ENCODE peak calls at places on chromosomes 16 and 17, in four cellular contexts. One of them, this sample, is unnamed.

GRCh38 chr17:78325076-78325712 is 34.7 kb downstream of the SOCS3 start:
- DNase-seq in upper lobe of right lung: no peak
- DNase-seq in pancreas: no peak
- DNase-seq in HCT116: no peak
- DNase-seq in this sample: peak; percentile 77

GRCh38 chr16:65867276-65867990 is 499.1 kb upstream of the CDH5 start:
- DNase-seq in HCT116: no peak
- DNase-seq in upper lobe of right lung: no peak
- DNase-seq in pancreas: no peak
- DNase-seq in this sample: no peak

GRCh38 chr17:59815965-59816364 is 76.8 kb downstream of the TUBD1 start:
- DNase-seq in HCT116: no peak
- DNase-seq in pancreas: no peak
- DNase-seq in upper lobe of right lung: no peak
- DNase-seq in this sample: peak; percentile 81

GRCh38 chr17:60372790-60373483 is 19.0 kb downstream of the USP32 start:
- DNase-seq in upper lobe of right lung: no peak
- DNase-seq in pancreas: no peak
- DNase-seq in HCT116: no peak
- DNase-seq in this sample: peak; percentile 61

GRCh38 chr17:40309031-40309937 is at the start of gene RARA:
- DNase-seq in HCT116: no peak
- DNase-seq in upper lobe of right lung: peak; percentile 83
- DNase-seq in pancreas: peak; percentile 48
- DNase-seq in this sample: peak; percentile 60

GRCh38 chr17:82664701-82665182 is 16.5 kb upstream of the WDR45B start:
- DNase-seq in pancreas: no peak
- DNase-seq in upper lobe of right lung: no peak
- DNase-seq in HCT116: no peak
- DNase-seq in this sample: no peak

GRCh38 chr16:71722801-71723536 is 1.5 kb downstream of the PHLPP2 start:
- DNase-seq in pancreas: peak; percentile 57
- DNase-seq in upper lobe of right lung: peak; percentile 83
- DNase-seq in HCT116: peak; percentile 51
- DNase-seq in this sample: peak; percentile 88

GRCh38 chr16:48478418-48478817 is 93.2 kb upstream of the SIAH1 start:
- DNase-seq in upper lobe of right lung: no peak
- DNase-seq in HCT116: no peak
- DNase-seq in pancreas: no peak
- DNase-seq in this sample: no peak

GRCh38 chr17:48262982-48263586 is 155.5 kb downstream of the SNX11 start:
- DNase-seq in upper lobe of right lung: no peak
- DNase-seq in HCT116: no peak
- DNase-seq in pancreas: no peak
- DNase-seq in this sample: no peak

GRCh38 chr16:86027366-86028126 is 128.6 kb downstream of the IRF8 start:
- DNase-seq in HCT116: no peak
- DNase-seq in upper lobe of right lung: peak; percentile 22
- DNase-seq in pancreas: no peak
- DNase-seq in this sample: no peak

GRCh38 chr17:80877095-80877828 is 114.4 kb upstream of the CHMP6 start:
- DNase-seq in upper lobe of right lung: no peak
- DNase-seq in pancreas: no peak
- DNase-seq in HCT116: no peak
- DNase-seq in this sample: no peak

GRCh38 chr16:24686678-24687077 is 42.8 kb upstream of the TNRC6A start:
- DNase-seq in pancreas: no peak
- DNase-seq in HCT116: no peak
- DNase-seq in upper lobe of right lung: no peak
- DNase-seq in this sample: no peak

GRCh38 chr17:77036841-77037381 is 103.9 kb upstream of the SEC14L1 start:
- DNase-seq in HCT116: no peak
- DNase-seq in pancreas: no peak
- DNase-seq in upper lobe of right lung: no peak
- DNase-seq in this sample: no peak

GRCh38 chr16:67447508-67448076 is 16.7 kb downstream of the HSD11B2 start:
- DNase-seq in pancreas: peak; percentile 75
- DNase-seq in HCT116: peak; percentile 54
- DNase-seq in upper lobe of right lung: no peak
- DNase-seq in this sample: peak; percentile 47

GRCh38 chr16:5836979-5837670 is 739.5 kb upstream of the EEF2KMT start:
- DNase-seq in HCT116: no peak
- DNase-seq in upper lobe of right lung: no peak
- DNase-seq in pancreas: no peak
- DNase-seq in this sample: no peak

GRCh38 chr17:82246040-82246364 is 17.2 kb downstream of the SLC16A3 start:
- DNase-seq in pancreas: no peak
- DNase-seq in upper lobe of right lung: no peak
- DNase-seq in HCT116: no peak
- DNase-seq in this sample: no peak

GRCh38 chr17:830381-830780 is 48.2 kb downstream of the MRM3 start:
- DNase-seq in HCT116: no peak
- DNase-seq in pancreas: no peak
- DNase-seq in upper lobe of right lung: no peak
- DNase-seq in this sample: no peak

GRCh38 chr16:86050111-86050510 is 151.1 kb downstream of the IRF8 start:
- DNase-seq in pancreas: no peak
- DNase-seq in HCT116: no peak
- DNase-seq in upper lobe of right lung: no peak
- DNase-seq in this sample: no peak

GRCh38 chr16:57634171-57634570 is 5.7 kb downstream of the ADGRG1 start:
- DNase-seq in pancreas: no peak
- DNase-seq in HCT116: no peak
- DNase-seq in upper lobe of right lung: no peak
- DNase-seq in this sample: no peak

GRCh38 chr17:77495575-77495974 is 354.8 kb downstream of the SEC14L1 start:
- DNase-seq in HCT116: no peak
- DNase-seq in pancreas: no peak
- DNase-seq in upper lobe of right lung: peak; percentile 47
- DNase-seq in this sample: no peak

GRCh38 chr16:3725291-3725690 is 8.0 kb upstream of the TRAP1 start:
- DNase-seq in pancreas: no peak
- DNase-seq in HCT116: no peak
- DNase-seq in upper lobe of right lung: no peak
- DNase-seq in this sample: no peak

GRCh38 chr17:74601944-74602572 is 10.0 kb upstream of the CD300LD start:
- DNase-seq in upper lobe of right lung: no peak
- DNase-seq in HCT116: peak; percentile 53
- DNase-seq in pancreas: peak; percentile 19
- DNase-seq in this sample: peak; percentile 27

GRCh38 chr16:81582655-81583441 is 138.2 kb downstream of the CMIP start:
- DNase-seq in HCT116: no peak
- DNase-seq in upper lobe of right lung: no peak
- DNase-seq in pancreas: peak; percentile 42
- DNase-seq in this sample: no peak

GRCh38 chr16:28596115-28596630 is 677 bp downstream of the SULT1A2 start:
- DNase-seq in upper lobe of right lung: peak; percentile 70
- DNase-seq in pancreas: peak; percentile 70
- DNase-seq in HCT116: no peak
- DNase-seq in this sample: no peak

GRCh38 chr17:77090476-77090875 is 50.3 kb upstream of the SEC14L1 start:
- DNase-seq in pancreas: no peak
- DNase-seq in HCT116: no peak
- DNase-seq in upper lobe of right lung: no peak
- DNase-seq in this sample: no peak

GRCh38 chr17:32569171-32570080 is 82.6 kb downstream of the CDK5R1 start:
- DNase-seq in HCT116: no peak
- DNase-seq in upper lobe of right lung: no peak
- DNase-seq in pancreas: no peak
- DNase-seq in this sample: no peak

GRCh38 chr16:50547340-50547865 is 793 bp upstream of the NKD1 start:
- DNase-seq in HCT116: peak; percentile 26
- DNase-seq in pancreas: peak; percentile 58
- DNase-seq in upper lobe of right lung: no peak
- DNase-seq in this sample: no peak

GRCh38 chr17:77637807-77638182 is 320.7 kb upstream of the TNRC6C start:
- DNase-seq in HCT116: no peak
- DNase-seq in upper lobe of right lung: no peak
- DNase-seq in pancreas: no peak
- DNase-seq in this sample: no peak

GRCh38 chr16:74862743-74863244 is 88.2 kb upstream of the FA2H start:
- DNase-seq in pancreas: peak; percentile 24
- DNase-seq in HCT116: peak; percentile 46
- DNase-seq in upper lobe of right lung: no peak
- DNase-seq in this sample: peak; percentile 70

GRCh38 chr16:23651943-23652468 is 10.7 kb downstream of the DCTN5 start:
- DNase-seq in HCT116: no peak
- DNase-seq in upper lobe of right lung: no peak
- DNase-seq in pancreas: no peak
- DNase-seq in this sample: no peak

GRCh38 chr17:76081295-76082210 is 2.6 kb downstream of the ZACN start:
- DNase-seq in HCT116: no peak
- DNase-seq in upper lobe of right lung: peak; percentile 62
- DNase-seq in pancreas: no peak
- DNase-seq in this sample: no peak

GRCh38 chr17:13770702-13771101 is 169.0 kb upstream of the HS3ST3A1 start:
- DNase-seq in HCT116: no peak
- DNase-seq in pancreas: no peak
- DNase-seq in upper lobe of right lung: no peak
- DNase-seq in this sample: no peak

GRCh38 chr16:69798466-69798865 is 36.3 kb downstream of the WWP2 start:
- DNase-seq in upper lobe of right lung: peak; percentile 11
- DNase-seq in pancreas: no peak
- DNase-seq in HCT116: no peak
- DNase-seq in this sample: peak; percentile 11

GRCh38 chr16:29675811-29676643 is 3.0 kb upstream of the QPRT start:
- DNase-seq in HCT116: peak; percentile 24
- DNase-seq in upper lobe of right lung: no peak
- DNase-seq in pancreas: no peak
- DNase-seq in this sample: peak; percentile 34

GRCh38 chr17:44828919-44829557 is 1.0 kb downstream of the GJC1 start:
- DNase-seq in pancreas: no peak
- DNase-seq in HCT116: no peak
- DNase-seq in upper lobe of right lung: no peak
- DNase-seq in this sample: peak; percentile 64

GRCh38 chr17:44827863-44828262 is 2.2 kb downstream of the GJC1 start:
- DNase-seq in upper lobe of right lung: no peak
- DNase-seq in pancreas: no peak
- DNase-seq in HCT116: no peak
- DNase-seq in this sample: peak; percentile 43

GRCh38 chr17:44830359-44831269 is 527 bp upstream of the GJC1 start:
- DNase-seq in HCT116: no peak
- DNase-seq in pancreas: no peak
- DNase-seq in upper lobe of right lung: peak; percentile 62
- DNase-seq in this sample: peak; percentile 66

GRCh38 chr17:44829558-44830358 is at the start of gene GJC1:
- DNase-seq in HCT116: no peak
- DNase-seq in pancreas: no peak
- DNase-seq in upper lobe of right lung: peak; percentile 69
- DNase-seq in this sample: peak; percentile 70

GRCh38 chr17:44826123-44826790 is 3.8 kb downstream of the GJC1 start:
- DNase-seq in HCT116: no peak
- DNase-seq in upper lobe of right lung: peak; percentile 21
- DNase-seq in pancreas: no peak
- DNase-seq in this sample: no peak
- H3K27me3 ChIP-seq in HCT116: no peaks in the 10 kb centered on the region
- H3K27me3 ChIP-seq in upper lobe of right lung: peaks cover 69% of the 10 kb centered on the region
- H3K27me3 ChIP-seq in pancreas: peaks cover 18% of the 10 kb centered on the region
- H3K27me3 ChIP-seq in this sample: no peaks in the 10 kb centered on the region

GRCh38 chr17:43953746-43954145 is at the start of gene PYY:
- DNase-seq in pancreas: no peak
- DNase-seq in upper lobe of right lung: no peak
- DNase-seq in HCT116: no peak
- DNase-seq in this sample: no peak
- H3K27me3 ChIP-seq in pancreas: no peaks in the 10 kb centered on the region
- H3K27me3 ChIP-seq in upper lobe of right lung: peaks cover 58% of the 10 kb centered on the region
- H3K27me3 ChIP-seq in HCT116: no peaks in the 10 kb centered on the region
- H3K27me3 ChIP-seq in this sample: peaks cover 42% of the 10 kb centered on the region

DNA sequence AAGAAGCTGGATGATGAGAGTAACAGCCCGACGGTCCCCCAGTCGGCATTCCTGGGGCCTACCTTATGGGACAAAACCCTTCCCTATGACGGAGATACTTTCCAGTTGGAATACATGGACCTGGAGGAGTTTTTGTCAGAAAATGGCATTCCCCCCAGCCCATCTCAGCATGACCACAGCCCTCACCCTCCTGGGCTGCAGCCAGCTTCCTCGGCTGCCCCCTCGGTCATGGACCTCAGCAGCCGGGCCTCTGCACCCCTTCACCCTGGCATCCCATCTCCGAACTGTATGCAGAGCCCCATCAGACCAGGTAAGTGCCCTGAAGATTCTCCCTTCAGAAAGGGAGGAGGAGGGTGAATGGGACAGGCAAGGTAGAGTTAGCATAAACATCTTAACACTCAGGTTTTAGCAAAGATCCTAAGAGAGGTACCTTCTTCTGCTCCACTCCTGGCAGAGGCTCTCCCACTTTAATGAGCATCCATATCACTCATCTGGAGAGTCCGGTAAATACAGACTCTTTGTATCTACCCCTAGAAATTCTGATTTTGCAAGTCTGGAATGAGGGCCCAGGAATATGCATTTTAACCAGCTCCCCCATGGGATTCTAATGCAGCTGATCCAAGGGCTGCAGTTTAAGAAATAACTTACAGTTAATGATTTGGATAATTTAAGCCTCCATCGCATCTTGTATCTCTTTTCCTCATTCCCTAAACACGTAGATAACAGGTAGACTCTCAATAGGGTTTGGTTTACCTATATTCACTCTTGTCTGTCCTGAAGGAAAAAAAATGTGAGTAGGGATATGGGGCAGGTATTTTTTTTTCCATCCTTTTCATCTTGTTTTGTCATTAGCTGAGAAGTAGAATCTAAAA is 3.3 kb downstream of the HLF start:
- DNase-seq in pancreas: no peak
- DNase-seq in upper lobe of right lung: no peak
- DNase-seq in HCT116: no peak
- DNase-seq in this sample: no peak
- H3K27me3 ChIP-seq in pancreas: no peaks in the 10 kb centered on the region
- H3K27me3 ChIP-seq in upper lobe of right lung: peaks cover 18% of the 10 kb centered on the region
- H3K27me3 ChIP-seq in HCT116: no peaks in the 10 kb centered on the region
- H3K27me3 ChIP-seq in this sample: peaks cover 15% of the 10 kb centered on the region

GRCh38 chr17:79422236-79422635 is 188.6 kb downstream of the RBFOX3 start:
- DNase-seq in HCT116: no peak
- DNase-seq in pancreas: no peak
- DNase-seq in upper lobe of right lung: no peak
- DNase-seq in this sample: no peak
- H3K27me3 ChIP-seq in HCT116: peaks cover 24% of the 10 kb centered on the region
- H3K27me3 ChIP-seq in pancreas: no peaks in the 10 kb centered on the region
- H3K27me3 ChIP-seq in upper lobe of right lung: no peaks in the 10 kb centered on the region
- H3K27me3 ChIP-seq in this sample: peaks cover 35% of the 10 kb centered on the region

GRCh38 chr17:51423421-51424160 is 163.2 kb downstream of the UTP18 start:
- DNase-seq in upper lobe of right lung: no peak
- DNase-seq in HCT116: no peak
- DNase-seq in pancreas: no peak
- DNase-seq in this sample: no peak
- H3K27me3 ChIP-seq in upper lobe of right lung: no peaks in the 10 kb centered on the region
- H3K27me3 ChIP-seq in HCT116: peaks cover 23% of the 10 kb centered on the region
- H3K27me3 ChIP-seq in pancreas: peaks cover 3% of the 10 kb centered on the region
- H3K27me3 ChIP-seq in this sample: peaks cover 3% of the 10 kb centered on the region